ENCODE peak calls at places on chromosomes 16 and 17, in five cellular contexts. H is H1, A is GM12878, D is HepG2, I is NT2/D1. Q is an unnamed sample.

GRCh38 chr16:19429271-19429670 is 11.6 kb downstream of the TMC5 start:
- DNase-seq in H (no peak), A (no peak), D (no peak), I (no peak), Q (no peak)

GRCh38 chr17:74152591-74153455 is 50.7 kb upstream of the RPL38 start:
- DNase-seq in H (no peak), A (no peak), D (no peak), I (no peak), Q (no peak)

GRCh38 chr16:82598766-82599165 is 28.0 kb upstream of the CDH13 start:
- DNase-seq in H (no peak), A (no peak), D (no peak), I (peak; percentile 57), Q (no peak)

GRCh38 chr16:27179500-27180072 is 23.7 kb upstream of the KDM8 start:
- DNase-seq in H (peak; percentile 50), A (peak; percentile 55), D (peak; percentile 72), I (peak; percentile 68), Q (peak; percentile 84)

GRCh38 chr17:7560172-7561027 is 1.3 kb upstream of the SENP3 start:
- DNase-seq in H (no peak), A (no peak), D (peak; percentile 64), I (no peak), Q (peak; percentile 80)

GRCh38 chr16:28866454-28866804 is 2.8 kb downstream of the SH2B1 start:
- DNase-seq in H (no peak), A (no peak), D (no peak), I (no peak), Q (no peak)

GRCh38 chr17:42210046-42210445 is 15.8 kb upstream of the GHDC start:
- DNase-seq in H (no peak), A (no peak), D (no peak), I (no peak), Q (no peak)

GRCh38 chr17:30717290-30718098 is 107.0 kb downstream of the CRLF3 start:
- DNase-seq in H (no peak), A (no peak), D (no peak), I (no peak), Q (no peak)

DNA sequence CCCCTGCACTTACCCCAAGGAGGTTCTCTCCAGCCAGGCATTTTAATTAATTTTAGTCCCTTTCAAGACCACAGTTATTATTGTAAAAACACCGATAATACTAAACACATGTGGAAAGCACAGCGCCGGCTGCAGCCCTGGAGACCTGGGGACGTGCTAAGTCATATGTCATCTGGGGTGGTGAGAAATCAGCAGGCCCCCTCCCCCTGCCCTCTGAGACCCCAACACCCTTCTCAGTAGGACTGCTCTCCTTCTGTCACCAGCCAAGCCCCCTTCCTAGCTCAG is 242.5 kb downstream of the SOX9 start:
- DNase-seq in H (no peak), A (no peak), D (no peak), I (no peak), Q (no peak)
- TF ChIP-seq SUZ12 in H (no peak), A (no peak), D (no peak), I (no peak), Q (no peak)

GRCh38 chr16:68448360-68448970 is at the start of gene SMPD3:
- DNase-seq in H (peak; percentile 99), A (peak; percentile 86), D (peak; percentile 99), I (peak; percentile 100), Q (peak; percentile 98)
- TF ChIP-seq SUZ12 in H (no peak), A (no peak), D (peak; percentile 97), I (peak; percentile 26), Q (peak; percentile 93)

GRCh38 chr17:46982577-46982976 is 3.5 kb upstream of the RPRML start:
- DNase-seq in H (no peak), A (no peak), D (peak; percentile 29), I (no peak), Q (no peak)

GRCh38 chr17:46983782-46984181 is 4.7 kb upstream of the RPRML start:
- DNase-seq in H (no peak), A (no peak), D (no peak), I (no peak), Q (no peak)

GRCh38 chr17:46984892-46985291 is 5.8 kb upstream of the RPRML start:
- DNase-seq in H (no peak), A (no peak), D (peak; percentile 49), I (no peak), Q (no peak)

GRCh38 chr17:46986401-46986800 is 7.3 kb upstream of the RPRML start:
- DNase-seq in H (no peak), A (no peak), D (no peak), I (no peak), Q (no peak)

GRCh38 chr17:46984341-46984740 is 5.3 kb upstream of the RPRML start:
- DNase-seq in H (no peak), A (no peak), D (no peak), I (no peak), Q (no peak)
- TF ChIP-seq SUZ12 in H (no peak), A (no peak), D (no peak), I (no peak), Q (no peak)

GRCh38 chr17:78315355-78316114 is 44.3 kb downstream of the SOCS3 start:
- DNase-seq in H (peak; percentile 39), A (peak; percentile 33), D (peak; percentile 45), I (no peak), Q (no peak)
- TF ChIP-seq SUZ12 in H (no peak), A (no peak), D (no peak), I (no peak), Q (no peak)

GRCh38 chr16:88331989-88332920 is 50.5 kb upstream of the ZNF469 start:
- DNase-seq in H (no peak), A (no peak), D (no peak), I (no peak), Q (no peak)
- TF ChIP-seq SUZ12 in H (no peak), A (no peak), D (no peak), I (no peak), Q (no peak)

DNA sequence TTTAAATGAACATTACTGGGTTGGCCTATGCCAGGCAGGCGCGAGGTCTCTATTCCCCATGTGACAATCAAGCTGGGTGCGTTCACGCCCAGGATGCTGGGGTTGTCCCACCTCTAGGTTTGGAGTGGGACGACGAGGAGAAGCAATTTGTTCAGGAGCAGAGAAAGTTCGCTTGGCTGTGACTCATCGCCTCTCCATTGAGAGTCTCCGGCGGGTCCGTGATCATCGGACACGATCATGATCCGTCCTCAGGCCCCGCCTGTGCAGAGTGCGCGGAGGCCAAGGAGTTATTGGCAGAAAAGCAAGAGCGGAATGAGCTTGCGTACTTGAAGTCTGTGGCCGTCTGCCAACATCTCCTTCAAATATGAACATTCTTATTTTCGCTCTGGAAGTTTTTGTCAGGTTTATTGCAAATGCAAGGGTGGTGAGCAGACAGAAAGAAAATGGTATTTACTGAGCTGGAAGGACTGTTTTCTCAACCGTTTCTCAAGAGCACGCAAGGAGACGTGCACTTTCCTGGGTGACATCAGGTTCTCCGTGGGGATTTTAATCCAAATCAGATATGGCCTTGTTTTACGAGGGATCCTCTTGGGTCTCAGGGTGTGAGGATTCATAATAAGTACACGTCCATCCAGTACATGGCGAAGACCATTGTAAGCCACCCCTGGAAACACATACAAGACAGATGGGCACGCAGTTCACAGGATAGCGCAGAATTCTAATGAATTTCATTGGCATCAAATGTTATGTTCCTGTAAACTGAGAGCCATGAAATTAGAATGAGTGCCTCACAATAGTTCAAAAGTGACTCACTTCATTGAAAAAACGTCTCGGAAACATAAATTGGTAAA is 70.1 kb upstream of the CREBBP start:
- DNase-seq in H (no peak), A (no peak), D (no peak), I (no peak), Q (no peak)
- TF ChIP-seq SUZ12 in H (no peak), A (no peak), D (no peak), I (no peak), Q (no peak)

GRCh38 chr17:43719578-43719977 is 39.0 kb downstream of the SOST start:
- DNase-seq in H (no peak), A (no peak), D (no peak), I (no peak), Q (no peak)

GRCh38 chr17:43722921-43723665 is 35.5 kb downstream of the SOST start:
- DNase-seq in H (no peak), A (no peak), D (no peak), I (no peak), Q (no peak)

GRCh38 chr17:43722269-43722619 is 36.3 kb downstream of the SOST start:
- DNase-seq in H (no peak), A (no peak), D (no peak), I (no peak), Q (no peak)

GRCh38 chr17:43720311-43721060 is 38.1 kb downstream of the SOST start:
- DNase-seq in H (no peak), A (no peak), D (peak; percentile 41), I (peak; percentile 39), Q (no peak)

DNA sequence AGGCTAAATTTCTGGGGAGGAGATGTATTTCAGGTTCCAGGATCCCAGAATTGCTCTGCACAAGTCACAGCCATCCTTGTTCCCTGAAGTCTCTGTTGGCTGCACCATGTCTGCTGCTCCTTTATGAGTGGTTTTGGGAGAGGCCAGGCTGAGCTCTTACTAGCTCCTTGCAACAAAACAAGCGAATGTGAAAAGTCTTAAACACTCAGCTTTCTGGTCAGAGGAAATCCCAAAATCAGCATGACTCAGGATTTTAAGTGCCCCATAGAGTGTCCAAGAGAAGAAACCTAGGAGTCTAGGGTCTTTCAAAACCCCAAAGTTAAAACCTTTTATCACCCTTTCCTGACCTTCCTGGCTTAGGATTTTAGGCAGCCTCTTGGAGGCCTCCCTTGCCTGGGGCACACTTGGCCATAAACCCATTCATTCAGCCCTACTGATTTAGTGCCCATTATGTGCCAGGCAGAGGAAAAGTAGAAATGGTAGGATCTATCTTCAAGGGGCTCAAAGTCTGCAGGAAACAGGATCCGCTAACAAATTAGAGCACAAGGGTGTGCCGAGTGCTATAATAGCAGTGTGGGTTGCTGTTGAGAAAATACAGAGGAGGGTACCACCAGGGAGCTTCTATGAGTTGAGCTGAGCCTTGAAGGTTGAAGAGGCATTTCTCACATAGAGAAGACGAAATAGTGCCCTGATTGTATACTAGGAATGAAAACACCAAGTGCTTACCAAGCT is 36.9 kb downstream of the SOST start:
- DNase-seq in H (no peak), A (no peak), D (no peak), I (no peak), Q (no peak)
- TF ChIP-seq SUZ12 in H (no peak), A (no peak), D (no peak), I (no peak), Q (no peak)

GRCh38 chr17:40564883-40565744 is at the start of gene CCR7:
- DNase-seq in H (no peak), A (no peak), D (no peak), I (no peak), Q (no peak)
- TF ChIP-seq SUZ12 in H (no peak), A (no peak), D (no peak), I (no peak), Q (no peak)

DNA sequence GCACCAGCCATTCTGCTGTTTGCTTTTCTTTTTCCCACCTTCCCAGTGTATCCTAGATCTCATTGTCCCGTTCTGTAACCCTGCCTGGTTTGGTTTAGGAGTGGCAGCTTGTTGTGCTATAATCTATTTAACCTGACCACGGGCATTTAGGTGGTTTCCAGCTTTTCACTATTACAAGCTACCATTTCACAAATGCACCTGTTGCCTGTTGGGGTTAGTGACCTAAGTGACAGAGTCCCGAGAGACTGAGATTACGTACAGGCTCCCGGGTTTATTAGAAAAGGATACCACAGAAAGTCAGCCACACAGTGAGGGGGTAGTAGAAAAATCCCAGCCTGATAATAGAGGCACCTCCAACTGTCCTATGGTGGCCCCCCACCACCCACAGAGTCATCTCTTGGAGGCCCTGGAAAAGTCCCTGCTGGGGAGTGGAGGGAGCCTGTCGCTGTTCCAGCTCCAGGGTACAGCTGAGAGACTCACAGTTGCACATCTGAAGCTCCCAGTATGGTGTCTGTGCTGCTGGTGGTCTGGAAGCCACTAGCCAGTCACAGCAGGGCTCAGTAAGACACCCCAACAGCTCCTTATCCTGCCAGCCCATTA is 21.2 kb downstream of the CLEC16A start:
- DNase-seq in H (no peak), A (peak; percentile 92), D (no peak), I (no peak), Q (no peak)
- TF ChIP-seq SUZ12 in H (no peak), A (no peak), D (no peak), I (no peak), Q (no peak)